ENCODE peak calls at places on chromosomes 3 and 15, in six cellular contexts. C is GM12878, O is H1, L is K562, Q is HepG2, M is GM12892. R is an unnamed sample.

GRCh38 chr15:32802296-32802936 is 84.6 kb downstream of the GREM1 start:
- DNase-seq in C (no peak), O (no peak), L (no peak), Q (no peak), M (no peak), R (no peak)

GRCh38 chr15:62895139-62895866 is 147.2 kb upstream of the TPM1 start:
- DNase-seq in C (no peak), O (no peak), L (no peak), Q (peak; percentile 30), M (no peak), R (no peak)

GRCh38 chr3:182487621-182488020 is 305.7 kb upstream of the ATP11B start:
- DNase-seq in C (no peak), O (no peak), L (no peak), Q (no peak), M (no peak), R (no peak)

GRCh38 chr15:91559066-91559465 is 294.4 kb upstream of the SLCO3A1 start:
- DNase-seq in C (no peak), O (no peak), L (no peak), Q (peak; percentile 9), M (no peak), R (no peak)

GRCh38 chr15:85407421-85408269 is 27.2 kb downstream of the AKAP13 start:
- DNase-seq in C (no peak), O (no peak), L (no peak), Q (peak; percentile 39), M (no peak), R (no peak)

GRCh38 chr3:67329358-67329757 is 325.1 kb downstream of the SUCLG2 start:
- DNase-seq in C (peak; percentile 1), O (no peak), L (no peak), Q (peak; percentile 42), M (no peak), R (no peak)

GRCh38 chr3:53890726-53891499 is 746 bp downstream of the SELENOK start:
- DNase-seq in C (no peak), O (no peak), L (no peak), Q (peak; percentile 44), M (no peak), R (no peak)

GRCh38 chr3:12990781-12991480 is 82.3 kb downstream of the IQSEC1 start:
- DNase-seq in C (no peak), O (no peak), L (no peak), Q (no peak), M (no peak), R (no peak)

GRCh38 chr15:101496198-101496986 is 6.9 kb upstream of the PCSK6 start:
- DNase-seq in C (no peak), O (no peak), L (peak; percentile 48), Q (no peak), M (no peak), R (no peak)

GRCh38 chr3:137845161-137845560 is 81.0 kb downstream of the SOX14 start:
- DNase-seq in C (no peak), O (no peak), L (no peak), Q (no peak), M (no peak), R (no peak)

GRCh38 chr15:69652906-69653305 is 200.3 kb downstream of the RPLP1 start:
- DNase-seq in C (no peak), O (no peak), L (no peak), Q (no peak), M (no peak), R (no peak)

GRCh38 chr15:43793647-43794046 is 1.5 kb downstream of the SERF2 start:
- DNase-seq in C (no peak), O (no peak), L (no peak), Q (no peak), M (no peak), R (no peak)

GRCh38 chr15:43791993-43792760 is at the start of gene SERF2:
- DNase-seq in C (peak; percentile 99), O (peak; percentile 100), L (peak; percentile 98), Q (peak; percentile 97), M (peak; percentile 98), R (peak; percentile 93)

GRCh38 chr15:43794269-43795037 is 2.3 kb downstream of the SERF2 start:
- DNase-seq in C (no peak), O (no peak), L (no peak), Q (no peak), M (no peak), R (no peak)

GRCh38 chr15:43795197-43795596 is 3.1 kb downstream of the SERF2 start:
- DNase-seq in C (no peak), O (no peak), L (no peak), Q (no peak), M (no peak), R (no peak)

GRCh38 chr15:43792761-43793493 is 807 bp downstream of the SERF2 start:
- DNase-seq in C (no peak), O (no peak), L (no peak), Q (no peak), M (peak; percentile 33), R (no peak)
- TF ChIP-seq TAF1 in C (peak; percentile 6), O (no peak), L (peak; percentile 59), Q (no peak), M (no peak), R (no peak)

GRCh38 chr3:126540946-126541627 is 17.1 kb downstream of the CHST13 start:
- DNase-seq in C (no peak), O (no peak), L (peak; percentile 24), Q (no peak), M (no peak), R (no peak)
- TF ChIP-seq POLR2A in C (no peak), O (no peak), L (no peak), Q (no peak), M (no peak), R (no peak)

GRCh38 chr3:184970186-184970585 is 158.2 kb downstream of the VPS8 start:
- DNase-seq in C (no peak), O (no peak), L (no peak), Q (peak; percentile 17), M (no peak), R (no peak)

GRCh38 chr3:184968115-184968514 is 156.1 kb downstream of the VPS8 start:
- DNase-seq in C (no peak), O (no peak), L (no peak), Q (no peak), M (no peak), R (no peak)

GRCh38 chr3:184965639-184966430 is 153.9 kb downstream of the VPS8 start:
- DNase-seq in C (no peak), O (no peak), L (no peak), Q (no peak), M (no peak), R (no peak)
- TF ChIP-seq TAF1 in C (no peak), O (no peak), L (no peak), Q (no peak), M (no peak), R (no peak)

DNA sequence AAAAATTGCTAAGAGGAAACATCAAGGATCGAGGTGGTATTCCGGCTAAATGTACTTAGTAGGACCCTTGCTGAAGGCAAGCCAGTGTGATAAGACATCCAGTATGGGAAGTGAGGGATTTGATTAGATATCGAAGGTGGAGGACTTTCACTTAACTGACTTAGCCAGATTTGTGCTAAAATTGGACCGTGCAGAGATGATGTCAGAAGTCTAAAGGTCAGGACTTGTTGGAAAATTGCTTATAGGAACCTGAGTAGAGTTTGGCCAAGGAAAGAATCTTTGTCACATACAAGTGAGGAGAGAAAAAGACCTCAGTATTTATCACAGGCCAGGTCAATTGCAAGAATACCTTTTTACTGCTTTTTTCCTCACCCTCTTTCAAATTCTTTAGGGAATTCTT is 30.9 kb upstream of the PYDC2 start:
- DNase-seq in C (no peak), O (no peak), L (no peak), Q (peak; percentile 4), M (no peak), R (no peak)
- TF ChIP-seq POLR2A in C (no peak), O (no peak), L (no peak), Q (no peak), M (no peak), R (no peak)

GRCh38 chr3:101810023-101810415 is 31.0 kb downstream of the NXPE3 start:
- DNase-seq in C (no peak), O (no peak), L (no peak), Q (no peak), M (no peak), R (no peak)
- TF ChIP-seq TAF1 in C (no peak), O (no peak), L (no peak), Q (no peak), M (no peak), R (no peak)

GRCh38 chr3:136196401-136197158 is 445 bp upstream of the MSL2 start:
- DNase-seq in C (peak; percentile 100), O (peak; percentile 98), L (peak; percentile 90), Q (peak; percentile 98), M (peak; percentile 92), R (peak; percentile 90)

GRCh38 chr3:136197159-136197715 is 1.1 kb upstream of the MSL2 start:
- DNase-seq in C (no peak), O (no peak), L (no peak), Q (peak; percentile 70), M (no peak), R (no peak)

GRCh38 chr3:136194409-136195257 is 1.5 kb downstream of the MSL2 start:
- DNase-seq in C (peak; percentile 24), O (no peak), L (no peak), Q (no peak), M (no peak), R (no peak)

GRCh38 chr3:136196064-136196400 is at the start of gene MSL2:
- DNase-seq in C (no peak), O (no peak), L (no peak), Q (no peak), M (no peak), R (no peak)

GRCh38 chr3:136195258-136196063 is 674 bp downstream of the MSL2 start:
- DNase-seq in C (no peak), O (no peak), L (peak; percentile 62), Q (peak; percentile 61), M (peak; percentile 60), R (peak; percentile 61)
- TF ChIP-seq POLR2A in C (no peak), O (peak; percentile 85), L (no peak), Q (peak; percentile 15), M (peak; percentile 53), R (no peak)

GRCh38 chr15:68621535-68621934 is 42.7 kb downstream of the CORO2B start:
- DNase-seq in C (no peak), O (no peak), L (no peak), Q (no peak), M (no peak), R (no peak)

GRCh38 chr15:68620721-68621528 is 42.1 kb downstream of the CORO2B start:
- DNase-seq in C (no peak), O (no peak), L (no peak), Q (no peak), M (no peak), R (no peak)

GRCh38 chr15:68626739-68627138 is 47.9 kb downstream of the CORO2B start:
- DNase-seq in C (no peak), O (no peak), L (no peak), Q (no peak), M (no peak), R (no peak)

GRCh38 chr15:68626283-68626682 is 47.5 kb downstream of the CORO2B start:
- DNase-seq in C (no peak), O (no peak), L (no peak), Q (no peak), M (no peak), R (no peak)

GRCh38 chr15:68623301-68623892 is 44.6 kb downstream of the CORO2B start:
- DNase-seq in C (no peak), O (no peak), L (no peak), Q (no peak), M (no peak), R (no peak)
- TF ChIP-seq TAF1 in C (no peak), O (no peak), L (no peak), Q (no peak), M (no peak), R (no peak)

R was measured in GM12891.